ENCODE peak calls at places on chromosomes 5 and 9, in four cellular contexts. One of them, this sample, is unnamed.

GRCh38 chr5:6373081-6373846 is 5.1 kb downstream of the MED10 start:
- DNase-seq in AG20443: no peak
- DNase-seq in C1 segment of cervical spinal cord: no peak
- DNase-seq in stimulated activated CD8-positive, alpha-beta memory T cell treated with anti-CD3 and anti-CD28 coated beads, Interleukin-4, amount 100 ng/mL, for 1 hour: no peak
- DNase-seq in this sample: no peak

GRCh38 chr5:73786043-73786831 is 160.2 kb downstream of the ARHGEF28 start:
- DNase-seq in AG20443: no peak
- DNase-seq in C1 segment of cervical spinal cord: no peak
- DNase-seq in stimulated activated CD8-positive, alpha-beta memory T cell treated with anti-CD3 and anti-CD28 coated beads, Interleukin-4, amount 100 ng/mL, for 1 hour: no peak
- DNase-seq in this sample: no peak

GRCh38 chr5:171310334-171310815 is 1.3 kb downstream of the TLX3 start:
- DNase-seq in AG20443: no peak
- DNase-seq in C1 segment of cervical spinal cord: no peak
- DNase-seq in stimulated activated CD8-positive, alpha-beta memory T cell treated with anti-CD3 and anti-CD28 coated beads, Interleukin-4, amount 100 ng/mL, for 1 hour: no peak
- DNase-seq in this sample: no peak

GRCh38 chr5:143606043-143606752 is 202.7 kb upstream of the NR3C1 start:
- DNase-seq in AG20443: no peak
- DNase-seq in C1 segment of cervical spinal cord: no peak
- DNase-seq in stimulated activated CD8-positive, alpha-beta memory T cell treated with anti-CD3 and anti-CD28 coated beads, Interleukin-4, amount 100 ng/mL, for 1 hour: no peak
- DNase-seq in this sample: peak

GRCh38 chr5:113119271-113119924 is 142.8 kb downstream of the DCP2 start:
- DNase-seq in AG20443: peak
- DNase-seq in C1 segment of cervical spinal cord: peak
- DNase-seq in stimulated activated CD8-positive, alpha-beta memory T cell treated with anti-CD3 and anti-CD28 coated beads, Interleukin-4, amount 100 ng/mL, for 1 hour: no peak
- DNase-seq in this sample: peak

GRCh38 chr9:131915181-131915580 is 164.5 kb downstream of the MED27 start:
- DNase-seq in AG20443: no peak
- DNase-seq in C1 segment of cervical spinal cord: no peak
- DNase-seq in stimulated activated CD8-positive, alpha-beta memory T cell treated with anti-CD3 and anti-CD28 coated beads, Interleukin-4, amount 100 ng/mL, for 1 hour: no peak
- DNase-seq in this sample: no peak

GRCh38 chr9:97704327-97704677 is 7.2 kb upstream of the XPA start:
- DNase-seq in AG20443: no peak
- DNase-seq in C1 segment of cervical spinal cord: no peak
- DNase-seq in stimulated activated CD8-positive, alpha-beta memory T cell treated with anti-CD3 and anti-CD28 coated beads, Interleukin-4, amount 100 ng/mL, for 1 hour: no peak
- DNase-seq in this sample: peak

GRCh38 chr5:89934069-89934468 is 475.5 kb downstream of the CETN3 start:
- DNase-seq in AG20443: no peak
- DNase-seq in C1 segment of cervical spinal cord: no peak
- DNase-seq in stimulated activated CD8-positive, alpha-beta memory T cell treated with anti-CD3 and anti-CD28 coated beads, Interleukin-4, amount 100 ng/mL, for 1 hour: no peak
- DNase-seq in this sample: no peak

GRCh38 chr9:70696694-70697335 is 282.4 kb upstream of the KLF9 start:
- DNase-seq in AG20443: no peak
- DNase-seq in C1 segment of cervical spinal cord: no peak
- DNase-seq in stimulated activated CD8-positive, alpha-beta memory T cell treated with anti-CD3 and anti-CD28 coated beads, Interleukin-4, amount 100 ng/mL, for 1 hour: no peak
- DNase-seq in this sample: no peak

GRCh38 chr9:109887079-109887478 is 107.1 kb downstream of the PALM2AKAP2 start:
- DNase-seq in AG20443: peak
- DNase-seq in C1 segment of cervical spinal cord: no peak
- DNase-seq in stimulated activated CD8-positive, alpha-beta memory T cell treated with anti-CD3 and anti-CD28 coated beads, Interleukin-4, amount 100 ng/mL, for 1 hour: no peak
- DNase-seq in this sample: peak

GRCh38 chr5:19630875-19631274 is 357.1 kb downstream of the CDH18 start:
- DNase-seq in AG20443: no peak
- DNase-seq in C1 segment of cervical spinal cord: no peak
- DNase-seq in stimulated activated CD8-positive, alpha-beta memory T cell treated with anti-CD3 and anti-CD28 coated beads, Interleukin-4, amount 100 ng/mL, for 1 hour: no peak
- DNase-seq in this sample: no peak

GRCh38 chr9:123914517-123915199 is 15.3 kb downstream of the DENND1A start:
- DNase-seq in AG20443: no peak
- DNase-seq in C1 segment of cervical spinal cord: no peak
- DNase-seq in stimulated activated CD8-positive, alpha-beta memory T cell treated with anti-CD3 and anti-CD28 coated beads, Interleukin-4, amount 100 ng/mL, for 1 hour: no peak
- DNase-seq in this sample: no peak

GRCh38 chr5:155290937-155291336 is 277.4 kb downstream of the KIF4B start:
- DNase-seq in AG20443: no peak
- DNase-seq in C1 segment of cervical spinal cord: no peak
- DNase-seq in stimulated activated CD8-positive, alpha-beta memory T cell treated with anti-CD3 and anti-CD28 coated beads, Interleukin-4, amount 100 ng/mL, for 1 hour: no peak
- DNase-seq in this sample: no peak

GRCh38 chr9:117191504-117192375 is 223.1 kb downstream of the ASTN2 start:
- DNase-seq in AG20443: no peak
- DNase-seq in C1 segment of cervical spinal cord: no peak
- DNase-seq in stimulated activated CD8-positive, alpha-beta memory T cell treated with anti-CD3 and anti-CD28 coated beads, Interleukin-4, amount 100 ng/mL, for 1 hour: no peak
- DNase-seq in this sample: no peak

GRCh38 chr5:64869419-64869818 is 100.7 kb downstream of the CWC27 start:
- DNase-seq in AG20443: peak
- DNase-seq in C1 segment of cervical spinal cord: no peak
- DNase-seq in stimulated activated CD8-positive, alpha-beta memory T cell treated with anti-CD3 and anti-CD28 coated beads, Interleukin-4, amount 100 ng/mL, for 1 hour: no peak
- DNase-seq in this sample: peak

GRCh38 chr9:16575142-16575877 is 295.2 kb downstream of the BNC2 start:
- DNase-seq in AG20443: no peak
- DNase-seq in C1 segment of cervical spinal cord: no peak
- DNase-seq in stimulated activated CD8-positive, alpha-beta memory T cell treated with anti-CD3 and anti-CD28 coated beads, Interleukin-4, amount 100 ng/mL, for 1 hour: no peak
- DNase-seq in this sample: peak

GRCh38 chr5:150585781-150586461 is 54.5 kb upstream of the SYNPO start:
- DNase-seq in AG20443: no peak
- DNase-seq in C1 segment of cervical spinal cord: no peak
- DNase-seq in stimulated activated CD8-positive, alpha-beta memory T cell treated with anti-CD3 and anti-CD28 coated beads, Interleukin-4, amount 100 ng/mL, for 1 hour: no peak
- DNase-seq in this sample: no peak

GRCh38 chr9:114413909-114414308 is 26.1 kb upstream of the AKNA start:
- DNase-seq in AG20443: peak
- DNase-seq in C1 segment of cervical spinal cord: no peak
- DNase-seq in stimulated activated CD8-positive, alpha-beta memory T cell treated with anti-CD3 and anti-CD28 coated beads, Interleukin-4, amount 100 ng/mL, for 1 hour: no peak
- DNase-seq in this sample: peak

GRCh38 chr9:115200711-115201505 is 83.0 kb upstream of the TNC start:
- DNase-seq in AG20443: peak
- DNase-seq in C1 segment of cervical spinal cord: no peak
- DNase-seq in stimulated activated CD8-positive, alpha-beta memory T cell treated with anti-CD3 and anti-CD28 coated beads, Interleukin-4, amount 100 ng/mL, for 1 hour: no peak
- DNase-seq in this sample: peak

GRCh38 chr9:128412120-128412790 is 8.4 kb upstream of the CERCAM start:
- DNase-seq in AG20443: peak
- DNase-seq in C1 segment of cervical spinal cord: peak
- DNase-seq in stimulated activated CD8-positive, alpha-beta memory T cell treated with anti-CD3 and anti-CD28 coated beads, Interleukin-4, amount 100 ng/mL, for 1 hour: no peak
- DNase-seq in this sample: peak

GRCh38 chr5:122493091-122493775 is 181.2 kb downstream of the SNCAIP start:
- DNase-seq in AG20443: no peak
- DNase-seq in C1 segment of cervical spinal cord: peak
- DNase-seq in stimulated activated CD8-positive, alpha-beta memory T cell treated with anti-CD3 and anti-CD28 coated beads, Interleukin-4, amount 100 ng/mL, for 1 hour: no peak
- DNase-seq in this sample: no peak

GRCh38 chr5:175254155-175254554 is 189.8 kb downstream of the DRD1 start:
- DNase-seq in AG20443: peak
- DNase-seq in C1 segment of cervical spinal cord: no peak
- DNase-seq in stimulated activated CD8-positive, alpha-beta memory T cell treated with anti-CD3 and anti-CD28 coated beads, Interleukin-4, amount 100 ng/mL, for 1 hour: no peak
- DNase-seq in this sample: peak

GRCh38 chr9:125835655-125836054 is 88.5 kb downstream of the PBX3 start:
- DNase-seq in AG20443: no peak
- DNase-seq in C1 segment of cervical spinal cord: no peak
- DNase-seq in stimulated activated CD8-positive, alpha-beta memory T cell treated with anti-CD3 and anti-CD28 coated beads, Interleukin-4, amount 100 ng/mL, for 1 hour: no peak
- DNase-seq in this sample: no peak

GRCh38 chr9:117414906-117415583 is at the start of gene ASTN2:
- DNase-seq in AG20443: peak
- DNase-seq in C1 segment of cervical spinal cord: peak
- DNase-seq in stimulated activated CD8-positive, alpha-beta memory T cell treated with anti-CD3 and anti-CD28 coated beads, Interleukin-4, amount 100 ng/mL, for 1 hour: no peak
- DNase-seq in this sample: peak

This sample was measured in AG08395.